ENCODE peak calls at places on chromosome 13, in seven cellular contexts. One of them, this sample, is unnamed.

GRCh38 chr13:83716121-83716520 is 166.2 kb downstream of the SLITRK1 start:
- DNase-seq in WTC11: peak
- DNase-seq in epithelial cell of esophagus: no peak
- DNase-seq in MM.1S: no peak
- DNase-seq in PC-9: no peak
- DNase-seq in GM23338: peak
- DNase-seq in CD8-positive, alpha-beta T cell: no peak
- DNase-seq in this sample: no peak

GRCh38 chr13:30997697-30998547 is 65.5 kb downstream of the TEX26 start:
- DNase-seq in PC-9: no peak
- DNase-seq in MM.1S: no peak
- DNase-seq in WTC11: no peak
- DNase-seq in CD8-positive, alpha-beta T cell: no peak
- DNase-seq in epithelial cell of esophagus: peak
- DNase-seq in GM23338: no peak
- DNase-seq in this sample: no peak

GRCh38 chr13:36819064-36819810 is at the start of gene RFXAP:
- DNase-seq in epithelial cell of esophagus: peak
- DNase-seq in CD8-positive, alpha-beta T cell: peak
- DNase-seq in WTC11: peak
- DNase-seq in PC-9: peak
- DNase-seq in GM23338: peak
- DNase-seq in MM.1S: peak
- DNase-seq in this sample: peak

GRCh38 chr13:34620073-34620858 is 321.8 kb upstream of the NBEA start:
- DNase-seq in epithelial cell of esophagus: no peak
- DNase-seq in CD8-positive, alpha-beta T cell: no peak
- DNase-seq in GM23338: no peak
- DNase-seq in MM.1S: no peak
- DNase-seq in PC-9: no peak
- DNase-seq in WTC11: no peak
- DNase-seq in this sample: no peak

GRCh38 chr13:29847501-29847983 is 2.9 kb downstream of the UBL3 start:
- DNase-seq in epithelial cell of esophagus: peak
- DNase-seq in MM.1S: no peak
- DNase-seq in WTC11: no peak
- DNase-seq in PC-9: no peak
- DNase-seq in CD8-positive, alpha-beta T cell: no peak
- DNase-seq in GM23338: no peak
- DNase-seq in this sample: peak

GRCh38 chr13:100434010-100434763 is 154.4 kb downstream of the GGACT start:
- DNase-seq in WTC11: no peak
- DNase-seq in GM23338: no peak
- DNase-seq in PC-9: peak
- DNase-seq in MM.1S: no peak
- DNase-seq in CD8-positive, alpha-beta T cell: no peak
- DNase-seq in epithelial cell of esophagus: peak
- DNase-seq in this sample: peak

GRCh38 chr13:49064459-49064858 is 88.7 kb downstream of the FNDC3A start:
- DNase-seq in CD8-positive, alpha-beta T cell: no peak
- DNase-seq in WTC11: no peak
- DNase-seq in PC-9: no peak
- DNase-seq in MM.1S: no peak
- DNase-seq in GM23338: no peak
- DNase-seq in epithelial cell of esophagus: no peak
- DNase-seq in this sample: no peak

GRCh38 chr13:74206855-74207254 is 72.7 kb upstream of the KLF12 start:
- DNase-seq in epithelial cell of esophagus: no peak
- DNase-seq in MM.1S: no peak
- DNase-seq in CD8-positive, alpha-beta T cell: no peak
- DNase-seq in PC-9: no peak
- DNase-seq in WTC11: no peak
- DNase-seq in GM23338: no peak
- DNase-seq in this sample: no peak

GRCh38 chr13:21458457-21458815 is 667 bp downstream of the ZDHHC20 start:
- DNase-seq in CD8-positive, alpha-beta T cell: peak
- DNase-seq in GM23338: peak
- DNase-seq in MM.1S: peak
- DNase-seq in epithelial cell of esophagus: peak
- DNase-seq in WTC11: peak
- DNase-seq in PC-9: peak
- DNase-seq in this sample: peak

GRCh38 chr13:36813226-36813625 is 5.8 kb upstream of the RFXAP start:
- DNase-seq in epithelial cell of esophagus: no peak
- DNase-seq in PC-9: no peak
- DNase-seq in MM.1S: no peak
- DNase-seq in GM23338: no peak
- DNase-seq in WTC11: no peak
- DNase-seq in CD8-positive, alpha-beta T cell: no peak
- DNase-seq in this sample: no peak

GRCh38 chr13:47175172-47175806 is 278.4 kb upstream of the HTR2A start:
- DNase-seq in PC-9: no peak
- DNase-seq in epithelial cell of esophagus: peak
- DNase-seq in WTC11: no peak
- DNase-seq in MM.1S: no peak
- DNase-seq in CD8-positive, alpha-beta T cell: no peak
- DNase-seq in GM23338: no peak
- DNase-seq in this sample: no peak

GRCh38 chr13:98794498-98794897 is 42.0 kb upstream of the SLC15A1 start:
- DNase-seq in MM.1S: no peak
- DNase-seq in epithelial cell of esophagus: no peak
- DNase-seq in PC-9: no peak
- DNase-seq in CD8-positive, alpha-beta T cell: no peak
- DNase-seq in GM23338: peak
- DNase-seq in WTC11: no peak
- DNase-seq in this sample: no peak

GRCh38 chr13:100176781-100177389 is 88.0 kb downstream of the PCCA start:
- DNase-seq in GM23338: no peak
- DNase-seq in epithelial cell of esophagus: peak
- DNase-seq in WTC11: no peak
- DNase-seq in MM.1S: no peak
- DNase-seq in CD8-positive, alpha-beta T cell: no peak
- DNase-seq in PC-9: no peak
- DNase-seq in this sample: no peak

GRCh38 chr13:111664060-111664459 is 343.6 kb downstream of the TEX29 start:
- DNase-seq in GM23338: no peak
- DNase-seq in CD8-positive, alpha-beta T cell: no peak
- DNase-seq in WTC11: no peak
- DNase-seq in epithelial cell of esophagus: no peak
- DNase-seq in MM.1S: no peak
- DNase-seq in PC-9: no peak
- DNase-seq in this sample: no peak

GRCh38 chr13:37944476-37945442 is 75.2 kb upstream of the TRPC4 start:
- DNase-seq in CD8-positive, alpha-beta T cell: no peak
- DNase-seq in PC-9: no peak
- DNase-seq in GM23338: peak
- DNase-seq in WTC11: no peak
- DNase-seq in MM.1S: no peak
- DNase-seq in epithelial cell of esophagus: no peak
- DNase-seq in this sample: no peak

GRCh38 chr13:37412271-37412683 is 186.3 kb downstream of the POSTN start:
- DNase-seq in PC-9: no peak
- DNase-seq in GM23338: no peak
- DNase-seq in CD8-positive, alpha-beta T cell: no peak
- DNase-seq in MM.1S: no peak
- DNase-seq in WTC11: no peak
- DNase-seq in epithelial cell of esophagus: peak
- DNase-seq in this sample: no peak

GRCh38 chr13:73480784-73481183 is 422.0 kb downstream of the KLF5 start:
- DNase-seq in WTC11: no peak
- DNase-seq in CD8-positive, alpha-beta T cell: no peak
- DNase-seq in epithelial cell of esophagus: peak
- DNase-seq in PC-9: no peak
- DNase-seq in GM23338: no peak
- DNase-seq in MM.1S: no peak
- DNase-seq in this sample: no peak

GRCh38 chr13:20773194-20774080 is at the start of gene EEF1AKMT1:
- DNase-seq in GM23338: peak
- DNase-seq in MM.1S: peak
- DNase-seq in epithelial cell of esophagus: peak
- DNase-seq in CD8-positive, alpha-beta T cell: peak
- DNase-seq in PC-9: peak
- DNase-seq in WTC11: peak
- DNase-seq in this sample: peak

GRCh38 chr13:30404207-30404606 is 18.1 kb upstream of the UBE2L5 start:
- DNase-seq in GM23338: no peak
- DNase-seq in MM.1S: no peak
- DNase-seq in PC-9: no peak
- DNase-seq in epithelial cell of esophagus: no peak
- DNase-seq in WTC11: no peak
- DNase-seq in CD8-positive, alpha-beta T cell: no peak
- DNase-seq in this sample: no peak

GRCh38 chr13:27791146-27791900 is 960 bp upstream of the GSX1 start:
- DNase-seq in WTC11: no peak
- DNase-seq in epithelial cell of esophagus: no peak
- DNase-seq in GM23338: peak
- DNase-seq in MM.1S: no peak
- DNase-seq in PC-9: no peak
- DNase-seq in CD8-positive, alpha-beta T cell: no peak
- DNase-seq in this sample: peak

GRCh38 chr13:50893211-50893852 is 16.3 kb upstream of the RNASEH2B start:
- DNase-seq in MM.1S: peak
- DNase-seq in epithelial cell of esophagus: no peak
- DNase-seq in CD8-positive, alpha-beta T cell: peak
- DNase-seq in PC-9: no peak
- DNase-seq in WTC11: no peak
- DNase-seq in GM23338: peak
- DNase-seq in this sample: peak

GRCh38 chr13:99231726-99232125 is 26.5 kb downstream of the GPR18 start:
- DNase-seq in GM23338: no peak
- DNase-seq in WTC11: no peak
- DNase-seq in PC-9: no peak
- DNase-seq in epithelial cell of esophagus: no peak
- DNase-seq in MM.1S: no peak
- DNase-seq in CD8-positive, alpha-beta T cell: no peak
- DNase-seq in this sample: no peak

GRCh38 chr13:33087091-33087490 is 70.9 kb downstream of the KL start:
- DNase-seq in CD8-positive, alpha-beta T cell: no peak
- DNase-seq in PC-9: no peak
- DNase-seq in epithelial cell of esophagus: no peak
- DNase-seq in WTC11: no peak
- DNase-seq in GM23338: no peak
- DNase-seq in MM.1S: no peak
- DNase-seq in this sample: no peak

GRCh38 chr13:65417953-65418352 is 1812.2 kb downstream of the PCDH9 start:
- DNase-seq in GM23338: no peak
- DNase-seq in PC-9: no peak
- DNase-seq in epithelial cell of esophagus: no peak
- DNase-seq in MM.1S: no peak
- DNase-seq in WTC11: no peak
- DNase-seq in CD8-positive, alpha-beta T cell: no peak
- DNase-seq in this sample: no peak

GRCh38 chr13:43128504-43128929 is 105.1 kb downstream of the DNAJC15 start:
- DNase-seq in MM.1S: no peak
- DNase-seq in epithelial cell of esophagus: no peak
- DNase-seq in PC-9: no peak
- DNase-seq in GM23338: no peak
- DNase-seq in CD8-positive, alpha-beta T cell: no peak
- DNase-seq in WTC11: no peak
- DNase-seq in this sample: no peak

GRCh38 chr13:42048625-42049453 is at the start of gene DGKH:
- DNase-seq in CD8-positive, alpha-beta T cell: peak
- DNase-seq in PC-9: peak
- DNase-seq in GM23338: peak
- DNase-seq in epithelial cell of esophagus: peak
- DNase-seq in MM.1S: peak
- DNase-seq in WTC11: peak
- DNase-seq in this sample: peak
- TF ChIP-seq CTCF in CD8-positive, alpha-beta T cell: no peak
- TF ChIP-seq CTCF in PC-9: no peak
- TF ChIP-seq CTCF in GM23338: no peak
- TF ChIP-seq CTCF in epithelial cell of esophagus: no peak
- TF ChIP-seq CTCF in MM.1S: peak
- TF ChIP-seq CTCF in WTC11: no peak
- TF ChIP-seq CTCF in this sample: no peak

GRCh38 chr13:113475911-113476310 is 14.6 kb downstream of the DCUN1D2 start:
- DNase-seq in MM.1S: no peak
- DNase-seq in WTC11: no peak
- DNase-seq in CD8-positive, alpha-beta T cell: no peak
- DNase-seq in epithelial cell of esophagus: no peak
- DNase-seq in GM23338: no peak
- DNase-seq in PC-9: no peak
- DNase-seq in this sample: no peak

GRCh38 chr13:113472355-113473025 is 18.0 kb downstream of the DCUN1D2 start:
- DNase-seq in epithelial cell of esophagus: no peak
- DNase-seq in PC-9: no peak
- DNase-seq in WTC11: no peak
- DNase-seq in MM.1S: no peak
- DNase-seq in GM23338: no peak
- DNase-seq in CD8-positive, alpha-beta T cell: no peak
- DNase-seq in this sample: no peak

GRCh38 chr13:113471844-113472243 is 18.6 kb upstream of the ADPRHL1 start:
- DNase-seq in PC-9: no peak
- DNase-seq in CD8-positive, alpha-beta T cell: no peak
- DNase-seq in WTC11: no peak
- DNase-seq in epithelial cell of esophagus: no peak
- DNase-seq in MM.1S: no peak
- DNase-seq in GM23338: no peak
- DNase-seq in this sample: no peak

GRCh38 chr13:113475280-113475679 is 15.2 kb downstream of the DCUN1D2 start:
- DNase-seq in WTC11: no peak
- DNase-seq in CD8-positive, alpha-beta T cell: no peak
- DNase-seq in MM.1S: no peak
- DNase-seq in PC-9: no peak
- DNase-seq in GM23338: no peak
- DNase-seq in epithelial cell of esophagus: no peak
- DNase-seq in this sample: no peak

GRCh38 chr13:113474179-113474578 is 16.3 kb downstream of the DCUN1D2 start:
- DNase-seq in GM23338: no peak
- DNase-seq in PC-9: no peak
- DNase-seq in WTC11: no peak
- DNase-seq in CD8-positive, alpha-beta T cell: no peak
- DNase-seq in MM.1S: no peak
- DNase-seq in epithelial cell of esophagus: peak
- DNase-seq in this sample: no peak
- TF ChIP-seq CTCF in GM23338: no peak
- TF ChIP-seq CTCF in PC-9: no peak
- TF ChIP-seq CTCF in WTC11: no peak
- TF ChIP-seq CTCF in CD8-positive, alpha-beta T cell: no peak
- TF ChIP-seq CTCF in MM.1S: no peak
- TF ChIP-seq CTCF in epithelial cell of esophagus: no peak
- TF ChIP-seq CTCF in this sample: no peak

DNA sequence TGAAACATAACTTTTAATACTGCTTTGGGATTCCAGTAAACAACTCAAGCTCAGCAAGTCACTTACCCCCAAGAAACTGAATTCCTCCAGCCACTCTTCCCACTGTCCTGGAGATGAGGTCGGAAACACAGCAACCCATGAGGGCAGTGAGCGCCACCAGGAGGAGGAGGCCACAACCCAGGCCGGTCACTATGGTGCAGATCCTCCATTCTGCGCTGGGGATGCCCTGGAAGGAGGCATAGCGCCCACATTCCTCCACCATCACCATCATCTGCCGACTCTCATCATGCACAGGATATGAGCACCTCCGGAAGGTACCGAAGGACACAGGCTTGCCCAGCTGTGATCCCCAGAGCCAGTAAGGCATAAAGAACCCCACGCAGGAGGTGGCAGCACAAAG is 2.2 kb downstream of the LHFPL6 start:
- DNase-seq in GM23338: peak
- DNase-seq in MM.1S: no peak
- DNase-seq in WTC11: peak
- DNase-seq in PC-9: no peak
- DNase-seq in CD8-positive, alpha-beta T cell: no peak
- DNase-seq in epithelial cell of esophagus: no peak
- DNase-seq in this sample: no peak
- TF ChIP-seq CTCF in GM23338: peak
- TF ChIP-seq CTCF in MM.1S: no peak
- TF ChIP-seq CTCF in WTC11: no peak
- TF ChIP-seq CTCF in PC-9: no peak
- TF ChIP-seq CTCF in CD8-positive, alpha-beta T cell: no peak
- TF ChIP-seq CTCF in epithelial cell of esophagus: no peak
- TF ChIP-seq CTCF in this sample: no peak

GRCh38 chr13:32031025-32031814 is at the start of gene FRY:
- DNase-seq in GM23338: peak
- DNase-seq in WTC11: peak
- DNase-seq in epithelial cell of esophagus: peak
- DNase-seq in PC-9: peak
- DNase-seq in CD8-positive, alpha-beta T cell: peak
- DNase-seq in MM.1S: peak
- DNase-seq in this sample: peak
- TF ChIP-seq CTCF in GM23338: no peak
- TF ChIP-seq CTCF in WTC11: no peak
- TF ChIP-seq CTCF in epithelial cell of esophagus: peak
- TF ChIP-seq CTCF in PC-9: no peak
- TF ChIP-seq CTCF in CD8-positive, alpha-beta T cell: no peak
- TF ChIP-seq CTCF in MM.1S: no peak
- TF ChIP-seq CTCF in this sample: no peak